ENCODE peak calls at places on chromosome 12, in four cellular contexts. V, B, J and L are unnamed samples.

GRCh38 chr12:32290411-32290810 is 108.9 kb upstream of the FGD4 start:
- DNase-seq in V (no peak), B (no peak), J (peak), L (no peak)

GRCh38 chr12:85872497-85873091 is 1.5 kb upstream of the NTS start:
- DNase-seq in V (no peak), B (no peak), J (peak), L (no peak)

GRCh38 chr12:66688836-66689439 is 10.1 kb upstream of the GRIP1 start:
- DNase-seq in V (no peak), B (peak), J (peak), L (peak)

GRCh38 chr12:32482226-32482625 is 82.9 kb downstream of the FGD4 start:
- DNase-seq in V (no peak), B (no peak), J (no peak), L (no peak)

GRCh38 chr12:57727758-57728395 is 10.7 kb downstream of the AGAP2 start:
- DNase-seq in V (no peak), B (peak), J (no peak), L (peak)

GRCh38 chr12:104219361-104219892 is 3.8 kb downstream of the TXNRD1 start:
- DNase-seq in V (no peak), B (no peak), J (peak), L (no peak)

GRCh38 chr12:131916306-131917138 is 12.6 kb upstream of the PUS1 start:
- DNase-seq in V (no peak), B (no peak), J (peak), L (no peak)

GRCh38 chr12:48001426-48002178 is 2.7 kb downstream of the COL2A1 start:
- DNase-seq in V (peak), B (peak), J (no peak), L (peak)

GRCh38 chr12:69779928-69780327 is 41.3 kb downstream of the RAB3IP start:
- DNase-seq in V (no peak), B (peak), J (peak), L (peak)

GRCh38 chr12:19171731-19172130 is 42.2 kb downstream of the PLEKHA5 start:
- DNase-seq in V (no peak), B (no peak), J (no peak), L (no peak)

GRCh38 chr12:39275846-39276245 is 167.1 kb downstream of the KIF21A start:
- DNase-seq in V (no peak), B (no peak), J (no peak), L (no peak)

GRCh38 chr12:116375278-116375842 is 97.9 kb upstream of the MED13L start:
- DNase-seq in V (peak), B (no peak), J (no peak), L (no peak)

GRCh38 chr12:32671930-32672785 is 6.9 kb upstream of the DNM1L start:
- DNase-seq in V (no peak), B (no peak), J (peak), L (peak)

GRCh38 chr12:1928439-1929121 is 10.1 kb upstream of the CACNA2D4 start:
- DNase-seq in V (peak), B (no peak), J (no peak), L (no peak)

GRCh38 chr12:101854747-101855146 is 22.6 kb upstream of the DRAM1 start:
- DNase-seq in V (no peak), B (no peak), J (no peak), L (no peak)

DNA sequence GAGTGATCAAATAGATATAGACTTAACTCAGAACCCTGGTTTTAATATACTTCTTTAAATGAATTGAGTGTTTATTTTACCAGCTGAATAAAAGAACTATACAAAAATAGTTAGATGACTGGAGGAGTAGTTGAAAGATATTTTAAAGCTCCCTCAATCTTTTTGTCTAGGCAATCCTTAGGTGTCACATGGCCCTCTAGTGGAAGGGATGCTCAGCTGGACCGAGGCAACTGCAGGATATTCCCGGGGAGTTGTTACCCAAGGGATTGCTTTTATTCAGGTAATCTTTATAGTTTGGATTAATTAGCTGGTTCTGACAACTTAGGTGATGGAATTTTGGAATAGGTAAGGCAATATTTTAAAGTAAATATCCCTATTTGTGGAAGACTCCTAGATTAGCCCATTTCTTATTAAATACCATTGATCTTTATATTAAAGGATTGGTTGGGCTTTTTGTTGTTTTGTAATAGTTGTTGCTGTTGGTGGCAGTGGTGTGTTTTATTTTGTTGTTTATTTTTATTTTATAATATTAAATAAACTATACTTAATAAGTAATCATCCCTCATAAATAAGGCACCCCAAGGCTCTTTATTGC is 57.1 kb downstream of the ZDHHC17 start:
- DNase-seq in V (no peak), B (peak), J (peak), L (peak)
- TF ChIP-seq CTCF in V (no peak), B (no peak), J (peak), L (peak)

DNA sequence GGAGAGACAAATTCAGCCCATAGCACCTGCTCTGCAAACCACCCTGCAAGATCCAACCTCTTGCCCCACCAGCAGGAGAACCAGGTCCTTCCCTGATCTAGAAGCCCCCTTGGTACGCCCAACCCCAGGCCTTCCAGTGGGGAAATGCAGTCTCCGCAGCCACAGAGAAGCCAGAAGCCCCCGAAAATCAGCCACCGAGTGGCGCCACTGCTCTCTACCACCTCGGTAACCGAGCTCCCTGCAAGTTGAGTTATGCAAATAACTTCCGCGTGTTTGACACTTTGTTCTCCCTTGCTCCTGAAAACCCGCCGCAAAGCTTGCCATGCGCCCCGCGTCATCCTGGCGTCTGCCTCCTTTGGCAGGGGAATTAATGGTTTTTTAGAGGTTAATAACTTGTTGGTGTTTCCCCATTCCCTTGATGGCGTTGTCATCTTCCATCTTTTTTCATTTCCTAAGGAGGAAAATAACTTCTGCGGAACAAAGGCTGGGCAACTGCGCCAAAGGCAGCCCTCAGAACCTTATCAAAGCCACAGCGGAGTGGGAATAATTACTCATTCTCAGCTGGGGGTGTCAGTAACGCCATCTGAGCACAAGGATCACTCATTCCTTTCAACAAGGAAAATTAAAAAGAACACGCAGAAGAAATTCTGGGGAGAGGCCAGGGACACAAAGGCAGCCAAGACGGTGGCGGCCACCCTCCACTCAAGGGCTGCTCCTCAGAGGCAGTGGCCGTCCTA is 60.4 kb downstream of the FZD10 start:
- DNase-seq in V (no peak), B (peak), J (no peak), L (no peak)
- TF ChIP-seq CTCF in V (no peak), B (no peak), J (no peak), L (no peak)

DNA sequence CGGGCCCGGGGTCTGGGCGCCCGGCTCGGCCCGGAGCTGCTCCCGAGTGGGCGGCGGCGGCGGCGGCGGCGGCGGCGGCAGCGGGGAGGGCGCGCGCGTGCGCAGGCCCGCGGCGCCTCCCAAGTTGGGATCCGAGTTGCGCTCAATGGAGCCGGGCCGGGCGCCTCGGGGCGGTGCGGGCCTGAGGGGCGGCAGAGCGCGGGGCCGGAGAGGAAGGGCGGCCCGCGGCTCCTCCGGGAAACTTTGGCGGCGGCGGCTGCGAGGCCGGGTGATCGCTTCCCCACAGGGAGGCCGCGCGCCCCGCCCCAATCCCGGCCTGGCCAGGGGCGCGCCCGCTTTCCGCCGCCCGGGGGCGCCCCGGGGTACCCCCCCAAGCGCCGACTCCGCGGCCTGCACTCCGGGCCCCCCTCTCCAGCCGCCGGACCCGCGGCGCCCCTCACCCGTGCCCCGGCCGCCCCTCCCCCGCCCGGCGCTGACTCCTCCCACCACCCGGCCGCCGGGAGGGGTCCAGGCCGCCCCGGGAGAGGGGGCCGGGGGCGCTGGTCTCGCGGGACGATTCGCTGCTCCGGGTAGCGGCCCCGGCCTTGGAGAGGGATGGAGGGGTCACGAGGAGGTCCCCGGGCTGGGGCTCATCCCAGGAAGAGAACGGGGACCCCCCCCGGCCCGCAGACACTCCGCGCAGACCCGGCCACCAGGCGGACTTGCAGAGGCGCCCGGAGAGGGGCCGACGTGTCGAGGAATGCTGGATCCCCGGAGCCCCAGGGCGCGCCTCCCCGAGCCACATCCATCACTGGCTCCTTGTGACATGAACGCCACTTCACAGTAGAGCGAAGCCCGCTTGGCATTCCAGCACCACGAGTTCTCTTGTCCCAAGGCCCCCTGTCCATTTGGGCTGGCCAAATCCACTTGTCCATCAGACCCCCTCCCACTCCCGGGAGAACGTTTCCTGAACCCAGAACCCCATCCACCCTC is at the start of gene RILPL1:
- DNase-seq in V (peak), B (peak), J (peak), L (peak)
- TF ChIP-seq CTCF in V (no peak), B (peak), J (peak), L (no peak)

GRCh38 chr12:3644103-3644502 is 108.8 kb downstream of the CRACR2A start:
- DNase-seq in V (no peak), B (no peak), J (no peak), L (no peak)
- TF ChIP-seq CTCF in V (no peak), B (no peak), J (no peak), L (no peak)